ENCODE peak calls at places on chromosomes 4 and X, in seven cellular contexts. A is lower leg skin, G is testis, W is upper lobe of left lung, E is HCT116, K is heart left ventricle, T is transverse colon. J is an unnamed sample.

GRCh38 chrX:38116706-38117105 is 104.0 kb downstream of the SRPX start:
- DNase-seq in E (no peak), G (no peak), K (no peak), T (no peak), A (no peak), W (no peak), J (no peak)

GRCh38 chrX:10296581-10296980 is 139.8 kb downstream of the CLCN4 start:
- DNase-seq in A (no peak), K (no peak), G (no peak), E (no peak), W (no peak), T (no peak), J (no peak)

GRCh38 chr4:89411539-89411938 is 103.9 kb upstream of the GPRIN3 start:
- DNase-seq in G (no peak), W (no peak), K (peak; percentile 41), E (no peak), T (no peak), A (no peak), J (no peak)

GRCh38 chr4:86934147-86934771 is 552 bp upstream of the AFF1 start:
- DNase-seq in A (peak; percentile 71), K (no peak), T (peak; percentile 9), W (no peak), E (no peak), G (peak; percentile 31), J (peak; percentile 55)

GRCh38 chr4:153002110-153002509 is 66.0 kb downstream of the FHDC1 start:
- DNase-seq in W (no peak), A (no peak), E (no peak), K (no peak), T (no peak), G (no peak), J (no peak)

GRCh38 chrX:11768039-11768438 is 10.0 kb downstream of the MSL3 start:
- DNase-seq in E (no peak), W (no peak), A (no peak), T (no peak), G (no peak), K (no peak), J (no peak)

GRCh38 chr4:93659629-93660028 is 168.9 kb upstream of the ATOH1 start:
- DNase-seq in T (no peak), A (no peak), W (no peak), K (no peak), G (no peak), E (no peak), J (no peak)

GRCh38 chr4:73964862-73965611 is 16.8 kb downstream of the PF4 start:
- DNase-seq in E (peak; percentile 46), A (no peak), K (no peak), W (peak; percentile 34), G (peak; percentile 21), T (no peak), J (no peak)

GRCh38 chr4:24643774-24644520 is 59.6 kb upstream of the DHX15 start:
- DNase-seq in A (no peak), K (no peak), W (no peak), T (no peak), E (no peak), G (no peak), J (no peak)

GRCh38 chr4:159722918-159723317 is 620.0 kb downstream of the RAPGEF2 start:
- DNase-seq in G (no peak), E (no peak), T (no peak), A (no peak), K (no peak), W (no peak), J (no peak)

GRCh38 chr4:122341906-122342305 is 36.9 kb upstream of the ADAD1 start:
- DNase-seq in K (no peak), G (no peak), W (no peak), E (no peak), T (no peak), A (no peak), J (no peak)

GRCh38 chr4:184382189-184382846 is 92.0 kb downstream of the IRF2 start:
- DNase-seq in G (no peak), A (no peak), T (peak; percentile 37), W (no peak), E (no peak), K (no peak), J (no peak)

GRCh38 chr4:184384810-184385557 is 89.4 kb downstream of the IRF2 start:
- DNase-seq in T (no peak), G (no peak), K (no peak), W (no peak), E (no peak), A (no peak), J (no peak)

GRCh38 chr4:184383497-184384055 is 90.8 kb downstream of the IRF2 start:
- DNase-seq in K (no peak), A (no peak), E (peak; percentile 24), W (peak; percentile 51), G (peak; percentile 47), T (peak; percentile 32), J (no peak)

GRCh38 chr4:184385705-184386141 is 88.6 kb downstream of the IRF2 start:
- DNase-seq in A (no peak), T (peak; percentile 81), W (peak; percentile 62), K (peak; percentile 56), G (no peak), E (no peak), J (no peak)

GRCh38 chr4:184384056-184384809 is 90.1 kb downstream of the IRF2 start:
- DNase-seq in W (peak; percentile 45), G (peak; percentile 69), A (no peak), T (peak; percentile 59), E (no peak), K (no peak), J (no peak)
- TF ChIP-seq POLR2A in W (peak; percentile 35), G (no peak), A (no peak), T (peak; percentile 34), E (no peak), K (no peak), J (no peak)

GRCh38 chrX:120561634-120562568 is 1.1 kb upstream of the CUL4B start:
- DNase-seq in E (no peak), K (no peak), A (no peak), G (no peak), W (no peak), T (no peak), J (no peak)

GRCh38 chrX:120560405-120560841 is 339 bp downstream of the CUL4B start:
- DNase-seq in K (peak; percentile 23), G (no peak), E (no peak), A (no peak), T (peak; percentile 43), W (peak; percentile 26), J (peak; percentile 72)

GRCh38 chrX:120562569-120562926 is 1.8 kb upstream of the CUL4B start:
- DNase-seq in W (no peak), E (no peak), G (no peak), K (no peak), T (no peak), A (no peak), J (peak; percentile 7)

GRCh38 chrX:120559799-120560198 is 963 bp downstream of the CUL4B start:
- DNase-seq in G (peak; percentile 27), W (peak; percentile 21), E (no peak), T (no peak), K (no peak), A (no peak), J (no peak)

DNA sequence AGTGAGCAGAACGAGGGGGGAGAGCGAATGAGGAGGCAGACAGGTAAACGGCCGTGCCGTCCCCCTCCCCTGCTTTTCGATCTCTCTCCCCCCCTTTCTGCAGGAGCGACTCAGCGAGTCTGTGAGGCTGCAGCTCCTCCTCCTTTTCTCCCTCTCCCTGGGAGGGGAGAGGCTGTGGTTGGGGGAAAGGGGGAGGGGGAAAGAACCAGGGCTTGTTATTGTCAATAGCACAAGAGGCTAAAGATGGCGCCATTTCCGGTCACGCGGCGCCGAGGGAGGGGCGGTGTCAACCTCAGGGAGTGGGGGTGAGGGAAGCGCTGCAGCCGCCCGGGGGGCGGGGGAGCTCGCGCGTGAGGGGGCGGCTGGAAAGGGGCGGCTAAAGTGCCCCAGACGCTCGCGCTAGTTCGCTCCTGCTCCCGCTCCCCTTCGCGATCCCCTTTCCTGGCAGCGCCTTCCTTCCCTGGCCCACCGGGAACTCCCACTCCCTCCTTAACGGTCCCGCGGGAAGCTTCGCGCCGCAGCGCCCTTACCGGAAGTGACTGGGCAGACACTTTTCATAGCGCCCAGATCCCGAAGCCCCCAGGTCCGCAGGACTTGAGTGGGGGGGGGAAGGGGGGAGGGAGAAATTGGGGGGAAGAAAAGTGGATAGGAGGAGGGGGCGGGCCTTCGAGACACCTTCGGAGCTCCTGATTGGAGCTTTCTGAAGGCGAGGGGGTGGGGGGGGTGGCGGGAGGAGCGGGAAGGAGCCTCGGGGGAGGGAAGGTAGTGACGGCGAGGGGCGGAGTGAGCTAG is at the start of gene CUL4B:
- DNase-seq in T (peak; percentile 93), K (peak; percentile 92), E (peak; percentile 86), A (peak; percentile 98), W (peak; percentile 92), G (peak; percentile 96), J (peak; percentile 93)
- TF ChIP-seq POLR2A in T (peak; percentile 80), K (no peak), E (no peak), A (no peak), W (peak; percentile 75), G (no peak), J (no peak)

GRCh38 chr4:113071811-113072210 is 22.4 kb downstream of the ANK2 start:
- DNase-seq in A (no peak), K (no peak), E (no peak), T (no peak), G (no peak), W (no peak), J (no peak)

GRCh38 chr4:113070755-113071154 is 21.3 kb downstream of the ANK2 start:
- DNase-seq in K (no peak), W (no peak), T (no peak), A (no peak), G (no peak), E (no peak), J (no peak)

GRCh38 chr4:113073614-113074013 is 24.2 kb downstream of the ANK2 start:
- DNase-seq in T (no peak), G (no peak), E (no peak), W (no peak), K (no peak), A (no peak), J (no peak)

GRCh38 chr4:113065629-113066028 is 16.2 kb downstream of the ANK2 start:
- DNase-seq in A (no peak), K (no peak), T (no peak), W (no peak), E (no peak), G (no peak), J (no peak)

DNA sequence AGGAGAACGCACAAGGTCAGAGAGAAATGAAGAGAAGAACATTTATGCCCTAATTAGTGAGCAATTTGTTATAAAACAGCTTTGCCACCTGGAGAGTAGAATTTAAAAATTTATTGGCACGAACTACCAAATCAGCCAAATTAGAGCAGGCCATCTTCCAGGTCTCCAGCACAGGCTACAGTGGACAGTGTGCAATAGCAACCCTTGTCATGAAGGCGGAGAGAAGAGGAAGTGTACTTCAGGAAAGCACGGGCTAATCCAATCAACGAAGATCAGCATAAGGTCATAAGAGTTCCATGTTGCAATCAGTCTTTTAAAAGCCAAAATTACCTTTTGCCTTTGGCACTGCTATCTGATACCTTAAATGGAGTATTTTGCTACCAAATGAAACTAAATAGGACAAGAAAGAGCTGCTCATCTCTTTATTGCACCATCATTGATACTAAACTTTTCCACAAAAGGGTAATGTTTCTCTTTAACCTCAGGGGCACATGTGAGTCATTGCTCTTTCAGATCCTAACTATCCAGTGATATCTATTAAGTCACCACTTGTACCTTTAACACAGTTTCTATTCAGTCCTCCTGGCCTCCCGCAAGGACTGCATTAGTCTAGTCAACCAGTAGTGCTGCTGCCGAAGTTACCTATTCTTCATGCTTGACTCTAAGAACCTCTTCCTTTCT is 19.9 kb downstream of the ANK2 start:
- DNase-seq in T (no peak), W (no peak), K (no peak), G (no peak), A (no peak), E (no peak), J (no peak)
- TF ChIP-seq POLR2A in T (no peak), W (no peak), K (no peak), G (no peak), A (no peak), E (no peak), J (no peak)

GRCh38 chr4:85577307-85577706 is 102.4 kb downstream of the ARHGAP24 start:
- DNase-seq in W (no peak), K (no peak), A (no peak), G (no peak), E (no peak), T (no peak), J (no peak)
- TF ChIP-seq POLR2A in W (no peak), K (no peak), A (no peak), G (no peak), E (no peak), T (no peak), J (no peak)

J was measured in erythroblast.